ENCODE peak calls at places on chromosomes 4 and X, in four cellular contexts. One of them, this sample, is unnamed. For H3K79me2, the result is how much of the 10 kb centered on the place peaks cover.

GRCh38 chrX:129360175-129360574 is 163.1 kb downstream of the SMARCA1 start:
- DNase-seq in mesendoderm: peak
- DNase-seq in H1: no peak
- DNase-seq in trophoblast cell: peak
- DNase-seq in this sample: peak

GRCh38 chr4:14729605-14730004 is 272.7 kb upstream of the CPEB2 start:
- DNase-seq in mesendoderm: no peak
- DNase-seq in H1: no peak
- DNase-seq in trophoblast cell: no peak
- DNase-seq in this sample: no peak

GRCh38 chrX:16822723-16823122 is 36.5 kb downstream of the TXLNG start:
- DNase-seq in mesendoderm: no peak
- DNase-seq in H1: no peak
- DNase-seq in trophoblast cell: no peak
- DNase-seq in this sample: no peak

GRCh38 chrX:47815901-47816845 is 20.5 kb upstream of the ZNF81 start:
- DNase-seq in mesendoderm: peak
- DNase-seq in H1: no peak
- DNase-seq in trophoblast cell: no peak
- DNase-seq in this sample: peak

GRCh38 chrX:2500681-2501151 is at the start of the genes DHRSX and ZBED1:
- DNase-seq in mesendoderm: peak
- DNase-seq in H1: no peak
- DNase-seq in trophoblast cell: peak
- DNase-seq in this sample: no peak

GRCh38 chr4:74598611-74599325 is 153.8 kb downstream of the AREG start:
- DNase-seq in mesendoderm: no peak
- DNase-seq in H1: no peak
- DNase-seq in trophoblast cell: no peak
- DNase-seq in this sample: no peak

GRCh38 chrX:49860867-49861535 is 18.3 kb upstream of the USP27X start:
- DNase-seq in mesendoderm: no peak
- DNase-seq in H1: no peak
- DNase-seq in trophoblast cell: peak
- DNase-seq in this sample: no peak

GRCh38 chrX:47227334-47227583 is 5.5 kb upstream of the USP11 start:
- DNase-seq in mesendoderm: no peak
- DNase-seq in H1: no peak
- DNase-seq in trophoblast cell: no peak
- DNase-seq in this sample: no peak

GRCh38 chrX:79369871-79370270 is 2.7 kb upstream of the ITM2A start:
- DNase-seq in mesendoderm: no peak
- DNase-seq in H1: no peak
- DNase-seq in trophoblast cell: no peak
- DNase-seq in this sample: no peak

GRCh38 chr4:53695540-53696463 is 104.5 kb upstream of the LNX1 start:
- DNase-seq in mesendoderm: no peak
- DNase-seq in H1: no peak
- DNase-seq in trophoblast cell: peak
- DNase-seq in this sample: no peak

GRCh38 chr4:37440519-37440900 is 196.0 kb downstream of the NWD2 start:
- DNase-seq in mesendoderm: no peak
- DNase-seq in H1: no peak
- DNase-seq in trophoblast cell: peak
- DNase-seq in this sample: no peak

GRCh38 chrX:132730266-132730665 is 228.2 kb downstream of the HS6ST2 start:
- DNase-seq in mesendoderm: no peak
- DNase-seq in H1: no peak
- DNase-seq in trophoblast cell: no peak
- DNase-seq in this sample: no peak

GRCh38 chr4:8780596-8781368 is 90.9 kb downstream of the HMX1 start:
- DNase-seq in mesendoderm: no peak
- DNase-seq in H1: no peak
- DNase-seq in trophoblast cell: no peak
- DNase-seq in this sample: no peak

GRCh38 chr4:20944451-20944850 is 244.2 kb downstream of the PACRGL start:
- DNase-seq in mesendoderm: no peak
- DNase-seq in H1: no peak
- DNase-seq in trophoblast cell: no peak
- DNase-seq in this sample: no peak

GRCh38 chrX:84363674-84364073 is 138.6 kb downstream of the HDX start:
- DNase-seq in mesendoderm: no peak
- DNase-seq in H1: no peak
- DNase-seq in trophoblast cell: no peak
- DNase-seq in this sample: no peak

GRCh38 chr4:136863756-136864155 is 668.5 kb downstream of the PCDH18 start:
- DNase-seq in mesendoderm: peak
- DNase-seq in H1: no peak
- DNase-seq in trophoblast cell: no peak
- DNase-seq in this sample: peak

GRCh38 chr4:78542373-78542772 is 9.2 kb upstream of the ANXA3 start:
- DNase-seq in mesendoderm: no peak
- DNase-seq in H1: no peak
- DNase-seq in trophoblast cell: no peak
- DNase-seq in this sample: no peak

GRCh38 chr4:186627226-186627865 is 72.0 kb upstream of the MTNR1A start:
- DNase-seq in mesendoderm: peak
- DNase-seq in H1: no peak
- DNase-seq in trophoblast cell: peak
- DNase-seq in this sample: no peak

GRCh38 chr4:145868637-145869409 is 69.8 kb downstream of the ZNF827 start:
- DNase-seq in mesendoderm: no peak
- DNase-seq in H1: no peak
- DNase-seq in trophoblast cell: no peak
- DNase-seq in this sample: no peak

GRCh38 chr4:10335050-10335449 is 122.2 kb downstream of the ZNF518B start:
- DNase-seq in mesendoderm: no peak
- DNase-seq in H1: no peak
- DNase-seq in trophoblast cell: no peak
- DNase-seq in this sample: no peak

GRCh38 chr4:108172231-108172779 is 3.6 kb upstream of the LEF1 start:
- DNase-seq in mesendoderm: no peak
- DNase-seq in H1: no peak
- DNase-seq in trophoblast cell: no peak
- DNase-seq in this sample: peak

GRCh38 chr4:159238631-159239030 is 135.8 kb downstream of the RAPGEF2 start:
- DNase-seq in mesendoderm: no peak
- DNase-seq in H1: no peak
- DNase-seq in trophoblast cell: no peak
- DNase-seq in this sample: no peak

GRCh38 chr4:121597346-121597934 is 99.3 kb downstream of the ANXA5 start:
- DNase-seq in mesendoderm: peak
- DNase-seq in H1: no peak
- DNase-seq in trophoblast cell: no peak
- DNase-seq in this sample: no peak

GRCh38 chrX:47862680-47863079 is 26.0 kb downstream of the ZNF81 start:
- DNase-seq in mesendoderm: no peak
- DNase-seq in H1: no peak
- DNase-seq in trophoblast cell: no peak
- DNase-seq in this sample: no peak

GRCh38 chr4:85498068-85498733 is 23.3 kb downstream of the ARHGAP24 start:
- DNase-seq in mesendoderm: no peak
- DNase-seq in H1: no peak
- DNase-seq in trophoblast cell: peak
- DNase-seq in this sample: no peak

GRCh38 chrX:43655961-43656494 is at the start of gene MAOA:
- DNase-seq in mesendoderm: peak
- DNase-seq in H1: no peak
- DNase-seq in trophoblast cell: no peak
- DNase-seq in this sample: peak

GRCh38 chr4:74544655-74545361 is 99.9 kb downstream of the AREG start:
- DNase-seq in mesendoderm: peak
- DNase-seq in H1: no peak
- DNase-seq in trophoblast cell: peak
- DNase-seq in this sample: no peak

GRCh38 chr4:134024251-134024650 is 177.3 kb downstream of the PABPC4L start:
- DNase-seq in mesendoderm: peak
- DNase-seq in H1: no peak
- DNase-seq in trophoblast cell: no peak
- DNase-seq in this sample: no peak

GRCh38 chrX:17655232-17656034 is 81.9 kb upstream of the SCML1 start:
- DNase-seq in mesendoderm: peak
- DNase-seq in H1: no peak
- DNase-seq in trophoblast cell: no peak
- DNase-seq in this sample: peak

GRCh38 chr4:170025523-170026252 is 507 bp downstream of the MFAP3L start:
- DNase-seq in mesendoderm: peak
- DNase-seq in H1: no peak
- DNase-seq in trophoblast cell: peak
- DNase-seq in this sample: no peak

GRCh38 chr4:67393007-67393406 is 152.3 kb downstream of the CENPC start:
- DNase-seq in mesendoderm: no peak
- DNase-seq in H1: no peak
- DNase-seq in trophoblast cell: no peak
- DNase-seq in this sample: no peak

GRCh38 chr4:110460074-110460761 is 15.7 kb upstream of the ENPEP start:
- DNase-seq in mesendoderm: no peak
- DNase-seq in H1: no peak
- DNase-seq in trophoblast cell: no peak
- DNase-seq in this sample: no peak

GRCh38 chr4:3413675-3414420 is 27.9 kb upstream of the HGFAC start:
- DNase-seq in mesendoderm: no peak
- DNase-seq in H1: no peak
- DNase-seq in trophoblast cell: no peak
- DNase-seq in this sample: peak

GRCh38 chrX:153874366-153875125 is 11.4 kb downstream of the L1CAM start:
- DNase-seq in mesendoderm: no peak
- DNase-seq in H1: no peak
- DNase-seq in trophoblast cell: no peak
- DNase-seq in this sample: no peak

GRCh38 chr4:16224669-16225068 is 1.6 kb downstream of the TAPT1 start:
- DNase-seq in mesendoderm: no peak
- DNase-seq in H1: no peak
- DNase-seq in trophoblast cell: no peak
- DNase-seq in this sample: no peak

GRCh38 chr4:14653338-14653737 is 348.9 kb upstream of the CPEB2 start:
- DNase-seq in mesendoderm: no peak
- DNase-seq in H1: no peak
- DNase-seq in trophoblast cell: no peak
- DNase-seq in this sample: no peak

DNA sequence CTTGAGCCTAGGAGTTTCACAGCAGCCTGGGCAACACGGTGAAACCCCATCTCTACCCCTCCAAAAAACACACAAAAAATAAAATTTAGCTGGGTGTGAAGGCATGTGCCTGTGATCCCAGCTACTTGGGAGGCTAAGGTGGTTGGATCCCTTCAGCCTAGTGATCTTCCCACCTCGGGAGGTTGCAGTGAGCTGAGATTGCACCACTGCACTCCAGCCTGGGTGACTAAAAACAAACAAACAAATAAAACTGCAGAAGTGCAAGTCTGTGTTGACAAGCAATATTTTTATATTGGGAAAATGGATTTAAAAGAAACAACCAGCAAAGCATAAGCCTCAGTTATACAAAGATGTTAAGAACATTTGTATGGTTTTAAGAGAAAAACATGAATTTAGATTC is 46.1 kb downstream of the IGFBP7 start:
- DNase-seq in mesendoderm: no peak
- DNase-seq in H1: no peak
- DNase-seq in trophoblast cell: no peak
- DNase-seq in this sample: no peak
- H3K79me2 ChIP-seq in mesendoderm: under half
- H3K79me2 ChIP-seq in H1: under half
- H3K79me2 ChIP-seq in trophoblast cell: under half
- H3K79me2 ChIP-seq in this sample: under half

DNA sequence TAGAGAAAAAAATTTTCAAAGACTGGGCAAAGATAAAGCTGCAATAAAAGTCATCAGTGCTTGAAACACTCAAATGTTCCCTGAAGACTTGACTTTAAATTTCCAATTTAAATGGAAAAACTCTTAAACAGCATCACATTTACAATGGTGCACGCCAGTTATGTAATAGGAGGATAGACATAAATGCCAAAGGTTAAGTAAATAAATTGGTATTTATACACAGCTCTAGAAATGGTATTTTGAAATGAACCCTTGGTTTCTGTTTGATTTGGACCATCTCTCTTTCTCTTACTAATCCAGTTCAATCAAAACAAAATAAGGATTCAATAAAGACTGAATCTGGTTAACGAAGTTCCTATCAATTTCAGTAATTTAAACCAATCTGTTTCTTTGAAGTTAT is 272.6 kb downstream of the GPM6A start:
- DNase-seq in mesendoderm: no peak
- DNase-seq in H1: no peak
- DNase-seq in trophoblast cell: no peak
- DNase-seq in this sample: no peak
- H3K27ac ChIP-seq in mesendoderm: no peak
- H3K27ac ChIP-seq in H1: no peak
- H3K27ac ChIP-seq in trophoblast cell: no peak
- H3K27ac ChIP-seq in this sample: no peak

GRCh38 chr4:24103434-24104168 is 213.8 kb upstream of the PPARGC1A start:
- DNase-seq in mesendoderm: no peak
- DNase-seq in H1: no peak
- DNase-seq in trophoblast cell: no peak
- DNase-seq in this sample: no peak

GRCh38 chr4:24102621-24103020 is 212.8 kb upstream of the PPARGC1A start:
- DNase-seq in mesendoderm: no peak
- DNase-seq in H1: no peak
- DNase-seq in trophoblast cell: no peak
- DNase-seq in this sample: no peak

GRCh38 chr4:24104173-24104572 is 214.3 kb upstream of the PPARGC1A start:
- DNase-seq in mesendoderm: peak
- DNase-seq in H1: no peak
- DNase-seq in trophoblast cell: peak
- DNase-seq in this sample: no peak

GRCh38 chr4:24105183-24106039 is 215.6 kb upstream of the PPARGC1A start:
- DNase-seq in mesendoderm: peak
- DNase-seq in H1: no peak
- DNase-seq in trophoblast cell: peak
- DNase-seq in this sample: no peak
- H3K23ac ChIP-seq in mesendoderm: no peak
- H3K23ac ChIP-seq in H1: no peak
- H3K23ac ChIP-seq in trophoblast cell: no peak
- H3K23ac ChIP-seq in this sample: no peak

DNA sequence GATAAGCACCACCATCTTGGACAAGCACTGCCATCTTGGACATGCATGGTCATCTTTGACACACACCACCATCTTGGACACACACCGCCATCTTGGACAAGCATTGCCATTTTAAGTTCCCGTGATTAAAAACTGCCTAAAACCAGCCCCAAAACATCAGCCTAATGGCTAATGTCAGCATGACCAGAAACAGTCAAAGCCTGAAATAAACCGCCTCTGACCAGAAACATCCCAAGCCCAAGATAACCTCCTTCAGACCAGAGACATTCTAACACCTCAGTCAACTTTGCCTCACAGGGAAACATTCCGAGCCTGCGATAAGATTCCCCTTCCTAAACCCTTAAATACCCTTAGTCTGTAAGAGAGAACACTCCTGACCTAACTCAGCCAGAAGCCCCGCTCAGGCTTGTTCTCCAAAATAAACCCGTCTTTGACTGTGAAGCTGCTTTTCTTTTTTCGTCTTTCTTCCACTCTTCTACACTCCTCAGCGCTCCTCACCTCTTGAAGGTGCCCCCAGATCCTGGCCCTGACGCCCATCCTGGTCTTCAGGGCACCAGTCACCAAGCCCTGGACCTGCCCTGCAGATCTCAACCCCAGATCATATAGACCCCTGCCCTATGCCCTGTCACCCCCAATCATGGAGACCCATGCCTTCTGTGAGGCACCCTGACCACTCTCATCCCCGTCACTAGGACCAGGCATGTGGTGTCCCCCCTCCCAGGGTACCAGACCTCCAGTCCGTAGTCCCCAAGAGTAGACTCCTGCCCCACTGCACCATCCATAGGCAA is 3.7 kb downstream of the ASMTL start:
- DNase-seq in mesendoderm: no peak
- DNase-seq in H1: no peak
- DNase-seq in trophoblast cell: no peak
- DNase-seq in this sample: peak
- H3K79me2 ChIP-seq in mesendoderm: under half
- H3K79me2 ChIP-seq in H1: half or more
- H3K79me2 ChIP-seq in trophoblast cell: under half
- H3K79me2 ChIP-seq in this sample: under half